ENCODE peak calls at places on chromosomes 3 and 15, in four cellular contexts. N is HCT116, D is NT2/D1, M is H1. C is an unnamed sample.

GRCh38 chr3:183548262-183548769 is 7.2 kb downstream of the KLHL6 start:
- DNase-seq in N (no peak), M (no peak), D (peak), C (no peak)

GRCh38 chr3:10322355-10322715 is 1.4 kb upstream of the SEC13 start:
- DNase-seq in N (peak), D (no peak), M (no peak), C (no peak)

GRCh38 chr3:177069514-177070329 is 127.6 kb downstream of the TBL1XR1 start:
- DNase-seq in N (no peak), M (no peak), D (no peak), C (no peak)

GRCh38 chr3:71172176-71172575 is 411.4 kb downstream of the FOXP1 start:
- DNase-seq in N (no peak), D (no peak), M (no peak), C (no peak)

GRCh38 chr3:11118181-11118682 is 36.1 kb upstream of the HRH1 start:
- DNase-seq in M (no peak), D (no peak), N (no peak), C (no peak)

GRCh38 chr3:123655400-123655799 is 70.5 kb upstream of the HACD2 start:
- DNase-seq in D (no peak), N (no peak), M (no peak), C (no peak)

GRCh38 chr3:18047052-18047451 is 304.6 kb upstream of the TBC1D5 start:
- DNase-seq in N (no peak), M (no peak), D (no peak), C (no peak)

GRCh38 chr15:38088971-38089370 is 154.5 kb downstream of the TMCO5A start:
- DNase-seq in D (no peak), N (no peak), M (no peak), C (no peak)

GRCh38 chr15:31342781-31343626 is 16.4 kb downstream of the KLF13 start:
- DNase-seq in D (no peak), N (no peak), M (no peak), C (no peak)

GRCh38 chr3:194046995-194047681 is 88.8 kb upstream of the HES1 start:
- DNase-seq in N (no peak), D (no peak), M (no peak), C (no peak)

GRCh38 chr3:60281970-60282369 is 969.3 kb downstream of the FHIT start:
- DNase-seq in N (no peak), M (no peak), D (no peak), C (no peak)

GRCh38 chr3:150078983-150079739 is 108.5 kb upstream of the PFN2 start:
- DNase-seq in N (no peak), D (no peak), M (no peak), C (no peak)

GRCh38 chr3:42556089-42556632 is 25.6 kb downstream of the SEC22C start:
- DNase-seq in N (no peak), D (no peak), M (no peak), C (no peak)

GRCh38 chr3:32009101-32009500 is 27.6 kb downstream of the ZNF860 start:
- DNase-seq in M (no peak), D (no peak), N (no peak), C (no peak)

GRCh38 chr15:85750807-85751730 is 43.7 kb downstream of the KLHL25 start:
- DNase-seq in M (peak), N (no peak), D (peak), C (no peak)

GRCh38 chr3:9045399-9045798 is 82.1 kb upstream of the RAD18 start:
- DNase-seq in N (no peak), D (no peak), M (no peak), C (no peak)

GRCh38 chr15:68888419-68888818 is 41.9 kb upstream of the SPESP1 start:
- DNase-seq in M (no peak), D (no peak), N (no peak), C (no peak)

GRCh38 chr15:85786778-85787114 is 8.0 kb downstream of the KLHL25 start:
- DNase-seq in N (no peak), M (no peak), D (no peak), C (no peak)

GRCh38 chr15:22967084-22967770 is 12.9 kb downstream of the CYFIP1 start:
- DNase-seq in N (no peak), M (no peak), D (no peak), C (no peak)

GRCh38 chr15:22963546-22964125 is 16.5 kb downstream of the CYFIP1 start:
- DNase-seq in D (no peak), N (no peak), M (no peak), C (no peak)

GRCh38 chr15:22969512-22969911 is 10.7 kb downstream of the CYFIP1 start:
- DNase-seq in D (no peak), N (no peak), M (no peak), C (no peak)

GRCh38 chr15:22968356-22968755 is 11.8 kb downstream of the CYFIP1 start:
- DNase-seq in D (no peak), N (no peak), M (no peak), C (no peak)

GRCh38 chr15:22966321-22967083 is 13.7 kb downstream of the CYFIP1 start:
- DNase-seq in M (no peak), N (no peak), D (no peak), C (no peak)
- TF ChIP-seq ZNF274 in M (no peak), N (no peak), D (no peak), C (no peak)

DNA sequence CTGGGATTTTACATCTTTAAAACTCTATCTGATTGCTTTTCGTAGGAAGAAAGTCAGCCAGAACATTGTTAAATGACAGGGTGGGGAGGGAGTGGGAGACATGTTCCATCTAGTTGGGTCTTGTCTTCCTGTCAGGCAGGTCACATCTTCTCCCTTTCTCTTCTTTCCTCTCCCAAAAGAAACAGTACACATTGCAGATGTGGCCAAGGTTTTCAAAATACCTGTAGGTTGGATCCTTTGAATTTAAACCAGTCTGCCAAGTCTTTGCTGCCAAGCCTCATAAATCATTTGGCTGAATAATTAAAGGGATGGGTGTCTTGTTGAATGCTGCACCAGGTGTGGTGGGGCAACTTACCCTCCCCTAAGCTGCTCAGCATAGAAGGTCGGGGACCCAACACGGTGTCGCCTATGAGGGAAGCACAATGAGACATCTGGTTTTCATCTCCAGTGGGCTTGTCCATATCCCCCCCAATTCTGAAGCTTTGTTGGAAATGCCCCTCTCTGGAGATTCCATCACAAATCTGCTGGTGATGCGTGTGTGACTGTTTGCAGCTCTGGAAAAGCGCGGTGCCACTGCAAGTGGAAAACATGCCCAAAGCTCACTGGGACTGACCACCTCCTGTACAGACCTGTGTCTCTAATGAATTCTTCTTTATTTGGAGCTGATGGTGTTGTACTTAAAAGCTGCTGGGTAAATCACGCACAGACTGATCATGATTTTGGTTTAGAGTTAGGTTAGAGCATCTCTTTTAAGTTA is 112.6 kb downstream of the FILIP1L start:
- DNase-seq in M (no peak), N (no peak), D (no peak), C (no peak)
- TF ChIP-seq ZNF274 in M (no peak), N (no peak), D (no peak), C (no peak)

DNA sequence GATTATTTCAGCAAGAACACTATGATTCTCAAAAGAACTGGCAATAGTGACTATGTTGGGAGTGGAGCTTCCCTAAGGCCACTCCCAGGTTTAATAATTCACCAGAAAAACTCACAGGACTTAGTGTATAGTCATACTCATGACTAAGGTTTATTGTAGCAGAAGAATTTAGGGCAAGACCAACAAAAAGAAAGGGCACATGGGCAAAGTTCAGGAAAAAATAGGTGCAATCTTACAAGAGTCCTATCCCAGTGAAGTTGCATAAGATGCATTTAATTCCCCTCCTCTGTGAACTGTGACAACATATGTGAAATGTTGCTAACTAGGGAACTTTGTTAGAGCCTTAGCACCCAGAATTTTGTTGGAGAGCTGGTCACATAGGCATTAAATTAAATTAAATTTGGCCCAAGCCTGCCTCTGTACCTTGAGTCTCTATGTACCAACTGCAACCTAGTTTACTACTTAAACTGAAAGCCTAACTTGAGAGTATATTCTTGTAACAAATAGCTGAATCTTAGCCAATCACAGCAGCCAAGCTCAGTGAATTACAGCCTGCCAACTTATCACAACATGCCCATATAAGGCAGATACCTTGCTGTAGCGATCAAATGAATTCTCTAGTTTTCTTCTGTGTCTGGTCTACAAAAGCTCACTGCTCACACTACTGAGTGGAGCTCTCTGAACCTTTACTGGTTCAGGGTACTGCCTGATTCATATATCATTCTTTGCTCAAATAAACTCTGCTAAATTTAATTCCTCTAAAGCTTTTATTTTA is 386.2 kb upstream of the ARHGEF26 start:
- DNase-seq in D (no peak), N (no peak), M (no peak), C (no peak)
- TF ChIP-seq ZNF274 in D (no peak), N (no peak), M (no peak), C (no peak)

GRCh38 chr3:171994646-171995441 is 44.5 kb upstream of the FNDC3B start:
- DNase-seq in D (no peak), M (no peak), N (no peak), C (no peak)

GRCh38 chr3:171986208-171986607 is 53.2 kb upstream of the FNDC3B start:
- DNase-seq in M (no peak), D (no peak), N (no peak), C (no peak)

GRCh38 chr3:171995486-171995885 is 43.9 kb upstream of the FNDC3B start:
- DNase-seq in M (no peak), D (no peak), N (no peak), C (no peak)

GRCh38 chr3:171986755-171987535 is 52.4 kb upstream of the FNDC3B start:
- DNase-seq in M (no peak), D (no peak), N (no peak), C (no peak)

DNA sequence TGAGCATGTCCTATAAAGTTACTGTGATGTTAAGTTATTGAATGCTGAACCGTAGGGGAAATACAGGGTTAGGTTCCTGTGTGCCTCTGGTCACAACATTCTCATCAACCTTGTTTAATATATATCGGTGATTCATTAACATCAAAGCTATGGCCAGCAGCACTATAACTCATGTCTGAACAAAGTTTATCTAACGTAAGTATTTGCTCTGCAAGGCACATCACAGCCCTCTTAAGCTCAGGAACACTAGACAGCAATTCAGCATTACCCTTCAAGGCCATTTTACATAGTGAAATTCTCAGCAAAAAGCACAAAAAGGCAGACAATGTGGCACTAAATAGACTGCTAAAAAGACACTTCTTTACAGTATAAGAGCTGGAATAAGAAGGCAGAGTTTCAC is 48.2 kb upstream of the FNDC3B start:
- DNase-seq in M (no peak), D (no peak), N (no peak), C (no peak)
- TF ChIP-seq ZNF274 in M (no peak), D (no peak), N (no peak), C (no peak)